ENCODE peak calls at places on chromosome 21, in eight cellular contexts. G is ascending aorta, Q is neuronal stem cell, V is keratinocyte, Y is lung, C is suprapubic skin, B is PC-3, K is OCI-LY7. E is an unnamed sample.

GRCh38 chr21:44947930-44948331 is 8.1 kb downstream of the SLX9 start:
- DNase-seq in K (no peak), B (no peak), C (no peak), V (no peak), G (peak; percentile 4), Q (no peak), Y (no peak), E (no peak)

GRCh38 chr21:29829514-29830255 is 110.1 kb downstream of the GRIK1 start:
- DNase-seq in Y (no peak), G (no peak), Q (no peak), K (no peak), C (no peak), V (no peak), B (no peak), E (peak; percentile 15)

GRCh38 chr21:36479415-36480402 is at the start of gene CLDN14:
- DNase-seq in K (no peak), G (no peak), Q (no peak), C (no peak), V (no peak), Y (no peak), B (no peak), E (no peak)

GRCh38 chr21:26834181-26834945 is 10.8 kb downstream of the ADAMTS1 start:
- DNase-seq in Q (no peak), V (no peak), B (peak; percentile 38), K (no peak), G (no peak), Y (no peak), C (no peak), E (peak; percentile 65)

GRCh38 chr21:17003221-17003620 is 509.6 kb upstream of the CXADR start:
- DNase-seq in B (no peak), C (no peak), K (no peak), G (no peak), Y (no peak), V (no peak), Q (no peak), E (peak; percentile 67)

GRCh38 chr21:33980276-33980916 is 64.8 kb upstream of the ATP5PO start:
- DNase-seq in K (no peak), G (no peak), Y (no peak), Q (no peak), C (no peak), B (peak; percentile 28), V (no peak), E (no peak)

GRCh38 chr21:25215698-25216384 is 391.4 kb downstream of the MRPL39 start:
- DNase-seq in Y (no peak), C (no peak), V (no peak), G (no peak), B (no peak), K (no peak), Q (no peak), E (no peak)

GRCh38 chr21:17742181-17742580 is 77.0 kb downstream of the C21orf91 start:
- DNase-seq in C (no peak), G (no peak), K (no peak), Q (no peak), B (peak; percentile 66), Y (no peak), V (no peak), E (no peak)

GRCh38 chr21:32726742-32727477 is 903 bp downstream of the SYNJ1 start:
- DNase-seq in G (no peak), Q (peak; percentile 30), V (no peak), B (peak; percentile 28), C (no peak), K (peak; percentile 21), Y (peak; percentile 49), E (peak; percentile 59)

GRCh38 chr21:23574932-23575331 is 2032.3 kb downstream of the MRPL39 start:
- DNase-seq in V (no peak), Y (no peak), G (no peak), Q (no peak), K (no peak), B (no peak), C (no peak), E (no peak)

GRCh38 chr21:16304700-16305099 is 574.9 kb downstream of the USP25 start:
- DNase-seq in B (no peak), V (no peak), Y (no peak), Q (no peak), C (no peak), K (no peak), G (no peak), E (no peak)

DNA sequence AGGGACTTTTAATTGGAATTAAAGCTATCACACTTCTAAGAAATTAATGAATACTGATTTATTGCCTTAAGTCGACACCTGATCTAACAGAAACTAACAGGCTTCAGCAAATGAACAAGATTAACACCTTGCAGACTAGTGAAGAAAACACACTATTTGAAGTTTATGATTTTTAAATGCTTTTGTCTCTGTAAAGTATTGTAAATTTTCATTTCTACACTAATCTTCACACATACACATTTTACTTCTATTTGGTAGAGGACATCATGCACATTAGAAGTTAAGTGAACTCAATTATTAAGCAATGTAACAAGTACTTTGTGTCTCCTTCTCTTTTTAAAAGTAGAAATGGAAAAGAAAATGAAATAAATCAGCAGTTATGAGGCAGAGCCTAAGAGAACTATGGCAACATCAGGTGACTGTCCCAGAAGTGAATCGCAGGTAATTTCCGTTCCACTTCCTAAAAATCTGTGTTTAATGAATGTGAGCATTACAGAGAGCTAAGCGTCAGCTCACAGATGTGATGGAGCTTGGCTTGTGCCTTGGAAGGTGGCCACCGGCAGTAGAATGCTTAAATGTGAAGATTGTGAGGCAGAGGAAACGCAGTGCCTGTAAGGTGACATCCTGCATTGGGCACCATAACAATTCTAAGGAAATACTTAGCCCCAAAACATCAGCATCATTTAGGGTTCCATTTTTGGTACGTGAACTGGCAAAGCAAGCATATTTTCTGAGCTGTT is 1.2 kb downstream of the PRMT2 start:
- DNase-seq in Y (no peak), G (no peak), V (no peak), B (peak; percentile 2), K (no peak), Q (no peak), C (no peak), E (no peak)
- H3K4me1 ChIP-seq in Y (peaks cover 1% of the 10 kb centered on the region), G (peaks cover 3% of the 10 kb centered on the region), V (peaks cover 33% of the 10 kb centered on the region), B (peaks cover 50% of the 10 kb centered on the region), K (peaks cover 20% of the 10 kb centered on the region), Q (peaks cover 23% of the 10 kb centered on the region), C (peaks cover 55% of the 10 kb centered on the region), E (peaks cover 44% of the 10 kb centered on the region)

DNA sequence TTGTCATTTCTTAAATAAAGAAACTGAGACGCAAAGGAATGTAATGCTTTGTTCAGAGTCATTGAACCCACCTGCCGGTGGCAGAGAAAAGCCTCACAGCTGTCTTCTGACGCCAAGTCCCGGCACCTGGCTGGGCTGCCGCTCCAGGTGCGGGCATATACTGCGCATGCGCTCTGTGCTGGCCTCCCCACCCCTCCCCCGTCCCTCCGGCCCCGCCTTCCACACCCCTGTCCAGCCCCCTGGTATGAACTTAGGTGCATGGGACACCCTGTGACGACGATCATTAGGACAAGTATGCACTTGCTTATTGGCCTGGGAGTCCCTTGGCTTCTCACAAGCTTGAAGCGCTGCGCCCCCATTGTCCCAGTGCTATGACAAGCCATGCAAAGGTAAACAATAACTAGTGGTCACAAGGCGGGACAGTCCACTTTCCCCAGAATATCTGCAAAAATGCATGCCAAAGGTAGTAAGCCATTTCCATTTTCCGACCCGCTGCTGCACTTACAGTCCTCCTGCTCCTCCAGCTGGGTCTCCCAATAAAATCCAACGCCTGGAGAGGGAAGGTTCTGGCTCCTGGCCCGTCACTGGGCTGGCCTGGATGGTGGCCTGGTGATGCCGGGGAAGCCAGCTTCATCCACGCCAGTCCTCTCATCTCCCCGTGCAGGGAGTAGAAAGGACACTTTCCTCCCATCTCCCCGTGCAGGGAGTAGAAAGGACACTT is 100.4 kb downstream of the PSMG1 start:
- DNase-seq in Y (no peak), Q (no peak), B (peak; percentile 45), K (peak; percentile 48), V (peak; percentile 26), G (no peak), C (no peak), E (no peak)
- H3K4me3 ChIP-seq in Y (no peak overlapping the region), Q (no peak overlapping the region), B (peak overlapping the region; percentile 31), K (no peak overlapping the region), V (peak overlapping the region; percentile 54), G (peak overlapping the region; percentile 34), C (peak overlapping the region; percentile 11), E (no peak overlapping the region)

DNA sequence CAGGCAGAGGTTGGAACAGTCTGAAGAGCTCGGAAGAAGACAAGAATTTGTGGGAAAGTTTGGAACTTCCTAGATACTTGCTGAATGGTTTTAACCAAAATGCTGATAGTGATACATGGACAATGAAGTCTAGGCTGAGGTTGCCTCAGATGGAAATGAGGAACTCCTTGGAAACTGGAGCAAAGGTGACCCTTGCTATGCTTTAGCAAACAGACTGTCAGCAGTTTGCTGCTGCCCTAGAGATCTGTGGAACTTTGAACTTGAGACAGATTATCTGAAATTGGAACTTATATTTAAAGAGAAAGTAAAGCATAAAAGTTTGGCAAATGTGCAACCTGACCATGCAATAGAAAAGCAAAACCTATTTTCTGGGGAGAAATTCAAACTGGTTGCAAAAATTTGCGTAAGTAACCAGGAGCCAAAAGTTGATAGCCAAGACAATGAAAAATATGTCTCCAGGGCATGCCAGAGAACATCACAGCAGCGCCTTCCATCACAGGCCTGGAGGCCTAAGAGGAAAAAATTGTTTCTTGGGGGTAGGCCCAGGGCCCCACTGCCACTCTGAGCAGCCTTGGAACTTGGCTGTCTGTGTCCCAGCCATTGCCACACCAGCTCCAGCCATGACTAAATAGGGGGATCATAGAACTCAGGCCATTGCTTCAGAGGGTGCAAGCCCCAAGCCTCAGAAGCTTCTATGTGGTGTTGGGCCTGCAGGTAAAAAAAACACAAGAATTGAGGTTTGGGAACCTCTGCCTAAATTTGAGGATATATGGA is 675.3 kb downstream of the LTN1 start:
- DNase-seq in V (no peak), B (no peak), C (no peak), Q (no peak), G (no peak), Y (no peak), K (no peak), E (no peak)
- H3K9me3 ChIP-seq in V (no peaks in the 10 kb centered on the region), B (peaks cover 11% of the 10 kb centered on the region), C (no peaks in the 10 kb centered on the region), Q (no peaks in the 10 kb centered on the region), G (peaks cover 8% of the 10 kb centered on the region), Y (peaks cover 1% of the 10 kb centered on the region), K (peaks cover 10% of the 10 kb centered on the region), E (peaks cover 11% of the 10 kb centered on the region)

GRCh38 chr21:43278359-43278758 is 109.6 kb downstream of the CRYAA start:
- DNase-seq in V (no peak), K (no peak), Q (no peak), G (no peak), C (no peak), B (peak; percentile 9), Y (no peak), E (no peak)

GRCh38 chr21:43277481-43278351 is 108.9 kb downstream of the CRYAA start:
- DNase-seq in G (no peak), C (no peak), K (no peak), B (no peak), Q (no peak), V (no peak), Y (peak; percentile 60), E (no peak)

GRCh38 chr21:43280949-43281633 is 112.3 kb downstream of the CRYAA start:
- DNase-seq in Y (no peak), G (no peak), Q (no peak), K (no peak), C (no peak), V (no peak), B (no peak), E (no peak)

GRCh38 chr21:43278766-43279577 is 110.2 kb downstream of the CRYAA start:
- DNase-seq in Y (no peak), G (no peak), B (no peak), C (no peak), K (no peak), V (no peak), Q (no peak), E (no peak)

DNA sequence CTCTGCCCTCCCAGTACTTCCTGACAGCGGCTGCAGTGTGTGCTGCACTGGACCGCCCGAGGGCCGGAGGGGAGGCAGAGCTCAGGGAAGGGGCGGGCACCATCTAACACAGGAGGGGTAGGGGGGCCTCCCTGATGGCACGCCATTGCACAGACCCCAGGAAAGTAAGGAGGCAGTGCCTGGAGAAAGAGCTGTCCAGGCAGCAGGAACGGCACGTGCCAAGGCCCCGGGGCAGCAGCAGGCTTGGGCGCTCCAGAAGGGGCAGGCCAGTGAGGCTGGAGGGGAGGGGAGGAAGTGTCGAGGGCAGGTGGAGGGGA is 110.7 kb downstream of the CRYAA start:
- DNase-seq in B (no peak), Y (no peak), G (no peak), V (no peak), K (no peak), C (no peak), Q (no peak), E (no peak)
- H3K4me1 ChIP-seq in B (no peaks in the 10 kb centered on the region), Y (no peaks in the 10 kb centered on the region), G (no peaks in the 10 kb centered on the region), V (no peaks in the 10 kb centered on the region), K (no peaks in the 10 kb centered on the region), C (peaks cover 17% of the 10 kb centered on the region), Q (no peaks in the 10 kb centered on the region), E (no peaks in the 10 kb centered on the region)